ENCODE peak calls at places on chromosomes 7 and 10, in nine cellular contexts. X, W, K, M, Y, E, B, S and G are unnamed samples.
A peak's percentile ranks its signal among the peaks of the same experiment; 100 is the strongest.

GRCh38 chr10:72334832-72335393 is 19.8 kb downstream of the DNAJB12 start:
- DNase-seq in X (peak; percentile 94), W (no peak), K (no peak), M (no peak), Y (peak; percentile 56), E (peak; percentile 98), B (peak; percentile 97), S (peak; percentile 95), G (peak; percentile 92)

GRCh38 chr7:136555933-136556332 is 312.5 kb upstream of the CHRM2 start:
- DNase-seq in X (no peak), W (no peak), K (no peak), M (no peak), Y (peak; percentile 74), E (no peak), B (no peak), S (no peak), G (no peak)

GRCh38 chr10:27568196-27569175 is 64.4 kb downstream of the RAB18 start:
- DNase-seq in X (no peak), W (no peak), K (no peak), M (no peak), Y (no peak), E (no peak), B (no peak), S (no peak), G (no peak)

GRCh38 chr10:101875068-101875688 is 31.6 kb upstream of the KCNIP2 start:
- DNase-seq in X (no peak), W (no peak), K (no peak), M (no peak), Y (no peak), E (no peak), B (no peak), S (no peak), G (no peak)

GRCh38 chr7:149598721-149599308 is 101.2 kb upstream of the ZNF746 start:
- DNase-seq in X (no peak), W (no peak), K (no peak), M (peak; percentile 35), Y (peak; percentile 51), E (no peak), B (no peak), S (no peak), G (no peak)

GRCh38 chr10:36383349-36383748 is 741.3 kb upstream of the FZD8 start:
- DNase-seq in X (no peak), W (no peak), K (no peak), M (no peak), Y (no peak), E (no peak), B (no peak), S (no peak), G (no peak)

GRCh38 chr7:73999664-74000420 is 28.1 kb upstream of the ELN start:
- DNase-seq in X (peak; percentile 64), W (no peak), K (no peak), M (no peak), Y (no peak), E (peak; percentile 36), B (peak; percentile 66), S (no peak), G (no peak)

GRCh38 chr10:7671121-7671520 is 4.4 kb upstream of the ITIH5 start:
- DNase-seq in X (no peak), W (no peak), K (no peak), M (no peak), Y (no peak), E (no peak), B (no peak), S (no peak), G (no peak)

GRCh38 chr10:123885406-123886164 is 6.0 kb downstream of the CPXM2 start:
- DNase-seq in X (peak; percentile 64), W (no peak), K (no peak), M (no peak), Y (no peak), E (no peak), B (peak; percentile 13), S (no peak), G (no peak)

GRCh38 chr7:39733881-39734571 is 110.7 kb downstream of the RALA start:
- DNase-seq in X (no peak), W (no peak), K (no peak), M (no peak), Y (no peak), E (no peak), B (no peak), S (no peak), G (no peak)

GRCh38 chr10:60331886-60332285 is 57.8 kb downstream of the ANK3 start:
- DNase-seq in X (no peak), W (no peak), K (no peak), M (no peak), Y (no peak), E (no peak), B (no peak), S (no peak), G (no peak)

GRCh38 chr10:24821986-24822385 is 98.3 kb upstream of the ARHGAP21 start:
- DNase-seq in X (no peak), W (no peak), K (no peak), M (peak; percentile 79), Y (no peak), E (no peak), B (no peak), S (no peak), G (no peak)

GRCh38 chr7:27154901-27155815 is 1.3 kb downstream of the HOXA7 start:
- DNase-seq in X (no peak), W (no peak), K (no peak), M (no peak), Y (no peak), E (peak; percentile 3), B (peak; percentile 24), S (no peak), G (peak; percentile 84)

GRCh38 chr7:81676813-81677212 is 93.0 kb downstream of the HGF start:
- DNase-seq in X (no peak), W (no peak), K (no peak), M (no peak), Y (no peak), E (no peak), B (no peak), S (no peak), G (no peak)

GRCh38 chr10:97713351-97713827 is at the start of gene MARVELD1:
- DNase-seq in X (peak; percentile 76), W (no peak), K (peak; percentile 94), M (peak; percentile 76), Y (peak; percentile 91), E (peak; percentile 88), B (no peak), S (no peak), G (peak; percentile 42)

GRCh38 chr10:5625992-5626777 is 40.2 kb downstream of the ASB13 start:
- DNase-seq in X (no peak), W (no peak), K (no peak), M (no peak), Y (no peak), E (peak; percentile 25), B (peak; percentile 87), S (no peak), G (no peak)

GRCh38 chr10:17009228-17009700 is 120.3 kb downstream of the CUBN start:
- DNase-seq in X (no peak), W (no peak), K (peak; percentile 74), M (no peak), Y (no peak), E (no peak), B (no peak), S (no peak), G (no peak)

GRCh38 chr10:7563770-7564169 is 103.0 kb downstream of the ITIH5 start:
- DNase-seq in X (no peak), W (no peak), K (no peak), M (no peak), Y (no peak), E (no peak), B (no peak), S (no peak), G (no peak)

GRCh38 chr7:107446531-107446930 is 23.3 kb upstream of the GPR22 start:
- DNase-seq in X (no peak), W (no peak), K (no peak), M (no peak), Y (no peak), E (no peak), B (no peak), S (no peak), G (no peak)

GRCh38 chr7:93156884-93157283 is 8.7 kb upstream of the SAMD9L start:
- DNase-seq in X (no peak), W (no peak), K (no peak), M (no peak), Y (no peak), E (no peak), B (no peak), S (no peak), G (no peak)

GRCh38 chr10:97031459-97031858 is 154.3 kb downstream of the SLIT1 start:
- DNase-seq in X (no peak), W (no peak), K (no peak), M (no peak), Y (no peak), E (no peak), B (no peak), S (no peak), G (no peak)

GRCh38 chr10:110360857-110361474 is 56.2 kb upstream of the SMNDC1 start:
- DNase-seq in X (no peak), W (no peak), K (no peak), M (no peak), Y (no peak), E (no peak), B (no peak), S (no peak), G (no peak)
- TF ChIP-seq EP300 in X (no peak), W (no peak), K (no peak), M (no peak), Y (no peak), E (no peak), B (no peak), S (no peak), G (no peak)

GRCh38 chr7:2757361-2757903 is 69.4 kb downstream of the AMZ1 start:
- DNase-seq in X (no peak), W (no peak), K (no peak), M (peak; percentile 17), Y (peak; percentile 61), E (no peak), B (no peak), S (no peak), G (no peak)
- TF ChIP-seq EP300 in X (no peak), W (no peak), K (no peak), M (no peak), Y (no peak), E (no peak), B (no peak), S (no peak), G (no peak)

GRCh38 chr7:24283559-24283899 is 461 bp upstream of the NPY start:
- DNase-seq in X (no peak), W (no peak), K (no peak), M (no peak), Y (no peak), E (no peak), B (no peak), S (no peak), G (peak; percentile 33)
- TF ChIP-seq EP300 in X (no peak), W (no peak), K (no peak), M (no peak), Y (no peak), E (no peak), B (no peak), S (no peak), G (no peak)

DNA sequence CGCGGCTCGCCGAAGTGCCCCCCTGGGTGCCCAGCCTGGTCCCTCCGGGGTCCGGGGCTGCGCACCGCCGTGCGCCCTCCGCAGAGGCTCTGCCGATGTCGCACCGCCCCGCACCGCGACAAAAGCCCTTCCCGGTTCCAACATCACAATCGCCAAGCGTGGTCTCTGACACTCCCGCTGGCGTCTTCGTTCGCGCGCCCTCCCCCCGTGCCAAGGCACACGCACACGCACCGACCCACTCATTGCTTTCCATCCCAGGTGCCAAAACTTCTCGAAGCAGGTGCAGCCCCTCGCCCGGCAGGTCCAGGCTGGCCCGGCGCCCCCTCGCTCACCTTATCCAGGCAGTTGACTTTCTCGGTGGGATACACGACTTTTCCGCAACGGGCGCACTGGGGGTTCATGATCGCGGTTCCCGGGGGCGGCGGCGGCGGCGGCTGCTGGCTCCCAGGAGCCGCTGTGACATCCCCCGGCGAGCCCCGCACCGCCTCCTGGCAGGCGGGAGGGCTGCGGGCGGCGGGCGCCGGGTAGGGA is 276.4 kb upstream of the NEBL start:
- DNase-seq in X (no peak), W (no peak), K (no peak), M (no peak), Y (peak; percentile 85), E (peak; percentile 8), B (no peak), S (no peak), G (no peak)
- TF ChIP-seq EP300 in X (no peak), W (no peak), K (no peak), M (no peak), Y (no peak), E (no peak), B (no peak), S (no peak), G (no peak)